ENCODE peak calls at places on chromosomes 4 and X, in five cellular contexts. W is activated CD4-positive, alpha-beta T cell treated with anti-CD3 and anti-CD28 coated beads for 48 hours; J is GM13976; Y is progenitor cell of endocrine pancreas; C is keratinocyte. M is an unnamed sample.

GRCh38 chrX:41308884-41309655 is 24.9 kb upstream of the DDX3X start:
- DNase-seq in C (no peak), J (no peak), W (no peak), Y (no peak), M (no peak)

GRCh38 chr4:77310931-77311330 is 153.9 kb downstream of the CCNG2 start:
- DNase-seq in J (no peak), W (no peak), C (no peak), Y (no peak), M (no peak)

GRCh38 chr4:22356996-22357596 is 158.8 kb downstream of the ADGRA3 start:
- DNase-seq in J (peak; percentile 4), Y (no peak), W (no peak), C (no peak), M (no peak)

GRCh38 chr4:126051709-126052424 is 737.1 kb downstream of the FAT4 start:
- DNase-seq in C (no peak), J (no peak), W (no peak), Y (no peak), M (no peak)

GRCh38 chrX:72016881-72017783 is 106.5 kb downstream of the NHSL2 start:
- DNase-seq in J (no peak), W (no peak), C (no peak), Y (no peak), M (no peak)

GRCh38 chr4:85491527-85491926 is 16.6 kb downstream of the ARHGAP24 start:
- DNase-seq in W (no peak), J (no peak), Y (no peak), C (no peak), M (no peak)

GRCh38 chrX:155766321-155766720 is 114.8 kb upstream of the VAMP7 start:
- DNase-seq in J (no peak), C (no peak), W (no peak), Y (no peak), M (no peak)

GRCh38 chrX:107272431-107272921 is 66.1 kb downstream of the DNAAF6 start:
- DNase-seq in C (no peak), W (peak; percentile 17), J (no peak), Y (no peak), M (peak; percentile 3)

GRCh38 chr4:54543088-54543795 is 114.5 kb upstream of the KIT start:
- DNase-seq in W (no peak), C (peak; percentile 55), J (no peak), Y (no peak), M (no peak)

GRCh38 chr4:152118108-152118507 is 357.3 kb upstream of the GATB start:
- DNase-seq in J (no peak), C (no peak), Y (no peak), W (no peak), M (no peak)

GRCh38 chr4:60865238-60865637 is 334.9 kb upstream of the ADGRL3 start:
- DNase-seq in Y (no peak), W (no peak), C (no peak), J (no peak), M (no peak)

GRCh38 chr4:152581536-152582160 is 45.8 kb upstream of the FBXW7 start:
- DNase-seq in C (no peak), J (no peak), W (no peak), Y (no peak), M (no peak)

GRCh38 chr4:101846550-101846949 is 56.0 kb downstream of the BANK1 start:
- DNase-seq in Y (no peak), C (no peak), J (no peak), W (no peak), M (no peak)

GRCh38 chr4:152618971-152619370 is 60.8 kb downstream of the TMEM154 start:
- DNase-seq in W (no peak), C (peak; percentile 36), Y (no peak), J (no peak), M (no peak)

GRCh38 chrX:32395878-32396277 is 815.5 kb downstream of the DMD start:
- DNase-seq in Y (no peak), J (no peak), W (no peak), C (no peak), M (no peak)

GRCh38 chr4:172270421-172270820 is 457.2 kb downstream of the GALNTL6 start:
- DNase-seq in C (no peak), Y (no peak), W (no peak), J (no peak), M (no peak)

GRCh38 chr4:140293979-140294378 is 79.5 kb upstream of the SCOC start:
- DNase-seq in W (no peak), J (no peak), C (no peak), Y (no peak), M (no peak)

GRCh38 chr4:105710678-105711077 is 2.1 kb downstream of the GSTCD start:
- DNase-seq in J (no peak), Y (no peak), W (no peak), C (no peak), M (no peak)

GRCh38 chr4:165199722-165200121 is 7.6 kb upstream of the KLHL2 start:
- DNase-seq in Y (no peak), W (no peak), C (no peak), J (no peak), M (no peak)

GRCh38 chrX:38632516-38632915 is 71.2 kb downstream of the TSPAN7 start:
- DNase-seq in W (no peak), Y (no peak), J (no peak), C (no peak), M (no peak)

GRCh38 chrX:3815896-3816664 is 102.6 kb upstream of the PRKX start:
- DNase-seq in J (peak; percentile 43), Y (peak; percentile 56), C (no peak), W (peak; percentile 48), M (peak; percentile 70)

GRCh38 chr4:140256335-140256734 is 102.4 kb upstream of the MAML3 start:
- DNase-seq in W (no peak), J (no peak), Y (no peak), C (no peak), M (no peak)

GRCh38 chr4:129163427-129163826 is 67.5 kb downstream of the C4orf33 start:
- DNase-seq in C (no peak), W (no peak), Y (no peak), J (no peak), M (no peak)

GRCh38 chr4:158090323-158090722 is 82.5 kb downstream of the GASK1B start:
- DNase-seq in C (no peak), Y (no peak), W (no peak), J (no peak), M (no peak)

GRCh38 chr4:121308828-121309227 is 72.0 kb downstream of the QRFPR start:
- DNase-seq in Y (no peak), C (no peak), W (no peak), J (no peak), M (no peak)

GRCh38 chrX:140715787-140716186 is 6.2 kb downstream of the LINC00632 start:
- DNase-seq in J (no peak), W (no peak), C (no peak), Y (no peak), M (no peak)

GRCh38 chr4:1356181-1356998 is 9.4 kb downstream of the UVSSA start:
- DNase-seq in C (no peak), W (peak; percentile 68), Y (peak; percentile 58), J (peak; percentile 80), M (peak; percentile 54)

GRCh38 chr4:186807809-186808634 is 84.4 kb upstream of the FAT1 start:
- DNase-seq in J (no peak), C (no peak), W (no peak), Y (no peak), M (no peak)

GRCh38 chr4:71945791-71946190 is 86.0 kb upstream of the NPFFR2 start:
- DNase-seq in J (no peak), W (no peak), C (no peak), Y (no peak), M (no peak)

GRCh38 chr4:142645478-142646108 is 200.5 kb downstream of the INPP4B start:
- DNase-seq in C (no peak), Y (no peak), W (no peak), J (no peak), M (peak; percentile 28)

GRCh38 chr4:55395218-55395528 is 584 bp upstream of the TMEM165 start:
- DNase-seq in Y (no peak), C (no peak), W (no peak), J (no peak), M (no peak)

GRCh38 chr4:11900277-11900676 is 471.6 kb upstream of the HS3ST1 start:
- DNase-seq in Y (no peak), J (no peak), W (no peak), C (no peak), M (no peak)

GRCh38 chr4:117621673-117622072 is 412.6 kb upstream of the NDST3 start:
- DNase-seq in C (no peak), W (no peak), J (no peak), Y (no peak), M (no peak)

GRCh38 chr4:7697326-7697725 is 242.3 kb downstream of the AFAP1 start:
- DNase-seq in W (no peak), J (no peak), C (no peak), Y (no peak), M (no peak)

GRCh38 chrX:154693394-154693793 is 40.0 kb upstream of the CTAG2 start:
- DNase-seq in W (no peak), Y (no peak), C (no peak), J (no peak), M (no peak)

GRCh38 chr4:186024637-186025320 is 44.2 kb upstream of the TLR3 start:
- DNase-seq in J (no peak), W (no peak), C (no peak), Y (no peak), M (no peak)

GRCh38 chrX:84709987-84710386 is 207.7 kb upstream of the HDX start:
- DNase-seq in J (no peak), Y (no peak), W (no peak), C (no peak), M (no peak)

GRCh38 chrX:356385-357034 is 30.2 kb downstream of the PPP2R3B start:
- DNase-seq in C (no peak), J (no peak), W (no peak), Y (no peak), M (no peak)

GRCh38 chrX:135516376-135516775 is 4.1 kb upstream of the INTS6L start:
- DNase-seq in W (no peak), J (no peak), C (no peak), Y (no peak), M (no peak)

M was measured in GM06990.